ENCODE peak calls at places on chromosomes 5 and 9, in eight cellular contexts. Q is Calu3; L is endothelial cell; F is RWPE1; W is activated naive CD8-positive, alpha-beta T cell treated with anti-CD3 and anti-CD28 coated beads, Interleukin-2, amount 50 U/mL, for 24 hours; X is NAMALWA; M is activated CD4-positive, alpha-beta T cell treated with anti-CD3 and anti-CD28 coated beads for 4 hours; C is EL. R is an unnamed sample.

GRCh38 chr5:132830436-132831094 is at the start of gene SHROOM1:
- DNase-seq in Q (peak; percentile 83), L (no peak), F (peak; percentile 59), W (no peak), X (no peak), M (no peak), C (peak; percentile 74), R (no peak)

GRCh38 chr5:121975294-121975693 is 13.5 kb downstream of the SRFBP1 start:
- DNase-seq in Q (no peak), L (no peak), F (no peak), W (no peak), X (no peak), M (no peak), C (no peak), R (no peak)

GRCh38 chr5:137565450-137565849 is 66.3 kb upstream of the SPOCK1 start:
- DNase-seq in Q (no peak), L (no peak), F (no peak), W (no peak), X (no peak), M (no peak), C (peak; percentile 95), R (no peak)

GRCh38 chr5:123429993-123430392 is 6.8 kb upstream of the CEP120 start:
- DNase-seq in Q (peak; percentile 46), L (no peak), F (peak; percentile 92), W (no peak), X (no peak), M (no peak), C (peak; percentile 86), R (peak; percentile 97)

GRCh38 chr5:96007051-96007450 is 45.4 kb upstream of the ELL2 start:
- DNase-seq in Q (no peak), L (no peak), F (no peak), W (no peak), X (no peak), M (no peak), C (no peak), R (no peak)

GRCh38 chr9:26262431-26262830 is 584.2 kb upstream of the TUSC1 start:
- DNase-seq in Q (no peak), L (no peak), F (no peak), W (no peak), X (no peak), M (no peak), C (no peak), R (no peak)

GRCh38 chr5:176365663-176366574 is 632 bp downstream of the ARL10 start:
- DNase-seq in Q (peak; percentile 30), L (peak; percentile 21), F (peak; percentile 41), W (peak; percentile 58), X (no peak), M (no peak), C (peak; percentile 77), R (no peak)

GRCh38 chr9:947985-948384 is 28.5 kb upstream of the DMRT3 start:
- DNase-seq in Q (no peak), L (no peak), F (no peak), W (no peak), X (no peak), M (no peak), C (no peak), R (no peak)

GRCh38 chr5:8184455-8185063 is 315.6 kb downstream of the MTRR start:
- DNase-seq in Q (peak; percentile 49), L (peak; percentile 72), F (no peak), W (peak; percentile 40), X (peak; percentile 68), M (peak; percentile 1), C (peak; percentile 37), R (peak; percentile 12)

GRCh38 chr5:14849516-14850294 is 21.9 kb downstream of the ANKH start:
- DNase-seq in Q (no peak), L (no peak), F (peak; percentile 39), W (no peak), X (no peak), M (no peak), C (peak; percentile 29), R (no peak)

GRCh38 chr9:129483467-129484324 is 137.2 kb downstream of the C9orf50 start:
- DNase-seq in Q (peak; percentile 64), L (no peak), F (peak; percentile 89), W (no peak), X (no peak), M (no peak), C (peak; percentile 84), R (peak; percentile 14)

R was measured in MV-4-11.